ENCODE peak calls at places on chromosomes 13 and 19, in seven cellular contexts. B, J, C, L, H, N and E are unnamed samples.

GRCh38 chr19:30870861-30871260 is 478.4 kb downstream of the TSHZ3 start:
- DNase-seq in C (no peak), H (no peak), L (no peak), J (no peak), B (no peak), N (no peak), E (no peak)

GRCh38 chr13:112200200-112200599 is 133.3 kb downstream of the SOX1 start:
- DNase-seq in L (no peak), J (no peak), N (no peak), H (no peak), C (peak), B (no peak), E (no peak)

GRCh38 chr19:13781547-13781946 is 7.3 kb downstream of the C19orf53 start:
- DNase-seq in B (peak), J (peak), L (no peak), C (peak), N (peak), H (peak), E (no peak)

GRCh38 chr13:40974460-40975407 is 44.4 kb downstream of the ELF1 start:
- DNase-seq in N (no peak), J (peak), C (no peak), L (peak), H (peak), B (no peak), E (peak)

GRCh38 chr13:20901668-20902437 is 693 bp downstream of the XPO4 start:
- DNase-seq in L (peak), H (peak), J (peak), N (no peak), C (no peak), B (no peak), E (peak)

GRCh38 chr13:83150616-83151307 is 731.5 kb downstream of the SLITRK1 start:
- DNase-seq in H (no peak), L (no peak), N (no peak), C (no peak), J (no peak), B (no peak), E (no peak)

GRCh38 chr13:45695198-45695730 is 6.9 kb upstream of the CBY2 start:
- DNase-seq in B (no peak), L (no peak), H (no peak), C (no peak), N (no peak), J (no peak), E (no peak)

GRCh38 chr13:51501096-51501495 is 48.3 kb upstream of the INTS6 start:
- DNase-seq in C (no peak), N (no peak), L (no peak), H (no peak), J (no peak), B (no peak), E (no peak)

GRCh38 chr19:10718205-10719196 is 622 bp downstream of the DNM2 start:
- DNase-seq in L (peak), J (peak), N (no peak), H (peak), C (peak), B (peak), E (no peak)

GRCh38 chr19:2524840-2525723 is 49.2 kb downstream of the GADD45B start:
- DNase-seq in N (peak), B (no peak), H (no peak), C (peak), L (no peak), J (peak), E (peak)

GRCh38 chr13:71867101-71867814 is at the start of gene DACH1:
- DNase-seq in C (peak), H (peak), J (peak), L (no peak), B (peak), N (no peak), E (no peak)

GRCh38 chr13:48138270-48138669 is 43.4 kb upstream of the MED4 start:
- DNase-seq in J (no peak), L (no peak), H (no peak), B (no peak), N (no peak), C (no peak), E (no peak)

GRCh38 chr13:97028441-97029299 is 34.4 kb upstream of the OXGR1 start:
- DNase-seq in J (peak), L (peak), H (peak), N (no peak), B (peak), C (peak), E (no peak)

GRCh38 chr19:44212865-44213346 is 574 bp downstream of the ZNF227 start:
- DNase-seq in L (no peak), J (peak), B (no peak), N (no peak), H (no peak), C (no peak), E (peak)

GRCh38 chr13:46134961-46135522 is 30.2 kb upstream of the CPB2 start:
- DNase-seq in B (no peak), J (peak), H (no peak), N (no peak), L (no peak), C (no peak), E (peak)

GRCh38 chr13:104140557-104140956 is 1074.3 kb upstream of the SLC10A2 start:
- DNase-seq in B (no peak), L (no peak), N (no peak), H (no peak), J (peak), C (no peak), E (peak)

GRCh38 chr13:86051134-86052103 is 252.2 kb upstream of the SLITRK6 start:
- DNase-seq in H (peak), J (peak), C (no peak), B (no peak), N (no peak), L (no peak), E (peak)

GRCh38 chr19:32748948-32749347 is 29.4 kb downstream of the TDRD12 start:
- DNase-seq in N (no peak), L (no peak), J (no peak), C (no peak), B (no peak), H (no peak), E (no peak)

GRCh38 chr19:42117076-42117475 is 15.2 kb downstream of the POU2F2 start:
- DNase-seq in H (no peak), L (no peak), C (no peak), J (no peak), B (no peak), N (no peak), E (no peak)

GRCh38 chr13:30165791-30166190 is 141.6 kb downstream of the KATNAL1 start:
- DNase-seq in B (no peak), J (no peak), L (no peak), N (no peak), C (no peak), H (no peak), E (no peak)

GRCh38 chr13:41384749-41385503 is 72.4 kb upstream of the RGCC start:
- DNase-seq in H (no peak), B (no peak), N (no peak), J (no peak), C (no peak), L (no peak), E (no peak)

GRCh38 chr19:54464044-54464623 is 556 bp upstream of the LENG9 start:
- DNase-seq in J (peak), N (peak), C (peak), L (peak), H (peak), B (peak), E (peak)

GRCh38 chr19:54461201-54462071 is 2.1 kb downstream of the LENG9 start:
- DNase-seq in H (no peak), L (no peak), C (no peak), B (no peak), N (no peak), J (no peak), E (no peak)

GRCh38 chr19:54462072-54462712 is 1.4 kb downstream of the LENG9 start:
- DNase-seq in J (no peak), N (no peak), L (no peak), H (peak), B (no peak), C (peak), E (no peak)

GRCh38 chr19:54463531-54464043 is at the start of gene LENG9:
- DNase-seq in L (peak), C (peak), B (peak), H (peak), N (peak), J (peak), E (no peak)

GRCh38 chr19:54462713-54463530 is 656 bp downstream of the LENG9 start:
- DNase-seq in C (peak), L (peak), N (no peak), H (peak), B (peak), J (peak), E (no peak)
- H3K27ac ChIP-seq in C (peak), L (peak), N (peak), H (peak), B (peak), J (peak), E (peak)

DNA sequence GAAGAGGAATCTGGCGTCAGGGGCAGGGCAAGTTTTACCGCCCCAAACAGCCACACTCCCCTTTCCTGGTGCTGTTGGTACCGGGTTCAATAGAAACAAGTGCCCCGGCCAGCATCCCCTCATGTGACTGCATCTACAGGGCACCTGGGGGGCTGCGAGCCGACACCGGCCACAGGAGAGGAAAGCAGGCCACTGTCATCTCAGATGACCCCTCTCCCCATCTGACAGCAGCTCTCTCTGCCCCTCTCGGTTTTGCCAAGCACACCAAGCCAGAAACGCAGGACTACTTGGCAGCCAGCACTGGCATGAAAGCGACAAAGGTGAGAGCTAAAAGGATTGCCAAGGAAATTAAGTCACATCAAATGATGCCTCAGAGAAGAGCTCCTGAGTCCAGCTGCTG is 37.1 kb downstream of the MLLT1 start:
- DNase-seq in L (no peak), H (no peak), C (no peak), N (no peak), J (no peak), B (no peak), E (no peak)
- H3K27ac ChIP-seq in L (no peak), H (peak), C (no peak), N (no peak), J (no peak), B (no peak), E (no peak)

GRCh38 chr19:19416280-19416679 is 10.8 kb downstream of the GATAD2A start:
- DNase-seq in B (no peak), N (no peak), J (no peak), L (no peak), H (no peak), C (no peak), E (no peak)

GRCh38 chr19:19418548-19419260 is 13.2 kb downstream of the GATAD2A start:
- DNase-seq in L (no peak), B (no peak), N (no peak), H (no peak), C (no peak), J (no peak), E (no peak)

GRCh38 chr19:19420570-19421301 is 15.3 kb downstream of the GATAD2A start:
- DNase-seq in B (no peak), C (no peak), L (peak), N (no peak), H (no peak), J (no peak), E (no peak)

GRCh38 chr19:19421326-19421725 is 15.9 kb downstream of the GATAD2A start:
- DNase-seq in B (no peak), H (no peak), J (no peak), L (no peak), N (no peak), C (no peak), E (no peak)

GRCh38 chr19:19417618-19418270 is 12.3 kb downstream of the GATAD2A start:
- DNase-seq in B (no peak), L (no peak), N (no peak), C (no peak), H (no peak), J (no peak), E (no peak)
- H3K27ac ChIP-seq in B (no peak), L (no peak), N (no peak), C (no peak), H (no peak), J (no peak), E (no peak)

DNA sequence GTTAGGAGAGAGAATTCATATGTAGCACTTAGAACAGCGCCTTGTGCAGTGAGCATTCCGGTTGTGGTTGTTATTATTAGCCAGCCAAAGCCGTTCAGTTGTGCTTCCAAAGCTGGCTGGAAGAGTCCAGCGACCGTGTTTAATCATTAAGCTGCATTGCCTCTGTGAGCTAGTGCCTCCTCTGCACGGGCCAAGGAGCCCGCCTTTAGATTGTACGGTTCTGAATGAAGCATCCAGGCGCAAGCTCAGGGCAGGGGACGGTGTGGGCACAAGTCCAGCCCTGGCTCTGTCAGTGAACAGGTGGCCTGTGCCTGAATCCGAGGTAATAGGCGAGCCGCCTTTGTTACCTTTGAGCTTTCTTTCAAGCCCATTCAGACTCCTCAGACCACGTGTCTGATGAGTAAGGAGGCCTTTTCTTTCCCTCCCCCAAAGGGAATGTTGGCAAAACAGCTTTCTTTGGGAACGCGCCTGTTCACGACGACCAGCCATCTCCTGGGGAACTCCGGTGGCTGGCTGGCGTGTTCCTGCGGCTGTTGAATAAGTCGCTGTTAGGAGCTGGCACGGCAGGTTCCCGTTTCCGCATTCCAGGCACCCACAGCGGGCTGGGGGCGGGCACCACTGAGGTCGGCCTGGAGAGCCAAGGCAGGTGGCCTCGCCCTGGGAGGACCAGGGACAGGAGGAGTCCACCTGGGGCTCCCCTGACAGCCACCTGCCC is 25.1 kb downstream of the SIPA1L3 start:
- DNase-seq in H (peak), B (peak), N (peak), J (peak), C (peak), L (no peak), E (peak)
- H3K27ac ChIP-seq in H (peak), B (no peak), N (peak), J (peak), C (no peak), L (no peak), E (peak)

DNA sequence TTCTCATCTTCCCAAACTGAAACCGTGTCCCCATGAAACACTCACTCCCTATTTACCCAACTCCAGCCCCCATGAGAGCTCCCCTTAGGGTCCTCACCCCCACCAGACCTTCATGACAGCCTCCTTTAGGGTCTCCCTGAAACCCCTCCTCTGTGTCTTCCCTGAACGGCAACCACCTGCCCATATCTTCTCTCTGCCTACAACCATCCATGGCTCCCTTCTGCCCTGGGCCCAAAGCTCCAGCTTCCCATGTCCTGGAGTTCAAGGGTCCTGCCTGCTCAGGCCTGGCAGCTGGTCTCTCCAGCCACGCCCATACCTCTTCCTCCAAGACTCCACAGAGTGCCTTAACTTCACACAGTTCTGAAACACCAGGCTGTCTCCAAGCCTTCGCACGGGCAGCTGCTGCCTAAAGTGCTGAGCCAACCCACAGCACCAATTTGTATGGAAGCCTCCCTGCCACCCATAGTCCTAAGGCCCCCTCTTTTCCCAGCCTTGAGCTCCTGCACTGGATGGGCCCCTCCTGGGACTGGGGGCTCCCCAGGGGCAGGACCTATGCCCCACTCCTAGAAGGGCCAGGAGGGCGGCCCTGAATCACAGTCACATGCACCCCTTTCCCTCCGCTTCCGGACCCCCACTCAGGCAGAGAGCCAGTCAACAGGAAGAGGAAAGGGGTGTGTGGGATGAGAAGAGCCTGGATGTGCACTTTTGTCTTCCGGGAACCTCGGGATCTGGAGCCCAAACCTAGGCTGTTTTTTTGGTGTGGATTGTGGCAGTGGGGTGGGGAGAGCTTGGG is 4.9 kb upstream of the FCER2 start:
- DNase-seq in N (no peak), J (no peak), H (no peak), C (no peak), L (no peak), B (peak), E (no peak)
- H3K27ac ChIP-seq in N (no peak), J (no peak), H (peak), C (no peak), L (peak), B (no peak), E (no peak)

GRCh38 chr13:113547248-113547971 is 37.1 kb upstream of the TFDP1 start:
- DNase-seq in B (no peak), J (no peak), C (no peak), N (no peak), H (peak), L (no peak), E (no peak)
- H3K27ac ChIP-seq in B (no peak), J (no peak), C (peak), N (peak), H (peak), L (no peak), E (no peak)

DNA sequence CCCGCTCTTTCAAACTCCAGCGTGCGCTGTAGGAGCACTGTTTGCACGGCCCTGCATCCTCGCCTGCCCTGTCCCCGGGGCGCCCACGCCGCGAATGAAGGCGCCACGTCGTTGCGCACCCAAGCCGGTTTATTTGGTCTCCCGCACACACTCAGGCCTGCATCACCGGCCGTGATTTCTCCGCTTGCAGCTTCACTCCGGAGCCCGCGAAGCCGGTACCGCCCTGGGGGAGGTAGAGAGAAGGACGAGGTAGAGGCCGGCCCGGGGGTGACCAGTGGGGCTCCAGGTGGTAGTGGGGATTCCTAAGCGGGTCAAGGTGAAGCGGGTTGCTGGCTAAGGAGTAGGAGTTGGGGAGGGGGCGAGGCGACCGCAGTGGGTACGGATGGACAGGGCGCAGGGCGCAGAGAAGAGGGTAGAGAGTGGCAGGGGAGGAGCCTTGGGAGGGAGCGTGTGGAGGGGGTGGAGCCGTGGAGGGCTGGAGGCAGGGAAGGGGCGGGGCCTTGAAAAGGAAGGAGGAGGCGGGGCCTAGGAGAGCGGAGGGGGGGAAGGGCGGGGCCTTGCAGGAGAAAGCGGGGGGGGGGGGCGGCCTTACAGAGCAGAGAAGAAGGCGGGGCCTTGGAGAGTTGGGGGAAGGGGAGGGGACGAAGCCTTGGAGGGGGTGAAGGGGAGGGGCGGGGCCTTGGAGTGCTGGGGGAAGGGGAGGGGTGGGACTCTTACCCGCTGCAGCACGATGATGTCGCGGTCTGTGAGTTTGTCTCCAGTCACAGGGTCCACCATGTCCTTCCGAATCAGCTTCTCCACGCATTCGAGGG is 24.6 kb downstream of the NOSIP start:
- DNase-seq in H (peak), N (no peak), B (peak), C (peak), J (no peak), L (peak), E (no peak)
- H3K27ac ChIP-seq in H (peak), N (no peak), B (no peak), C (no peak), J (no peak), L (peak), E (no peak)